ENCODE peak calls at places on chromosomes 16 and 17, in nine cellular contexts. M, K, P, L, D, C, R, Z and V are unnamed samples.

GRCh38 chr16:81469710-81470481 is 25.3 kb downstream of the CMIP start:
- DNase-seq in Z (no peak), L (no peak), D (no peak), C (no peak), M (no peak), P (peak), K (no peak), R (no peak), V (peak)

GRCh38 chr17:41456206-41456605 is 11.0 kb downstream of the KRT32 start:
- DNase-seq in R (no peak), D (no peak), M (no peak), K (no peak), Z (no peak), L (no peak), C (no peak), P (no peak), V (no peak)

GRCh38 chr16:47018223-47018891 is 44.9 kb upstream of the DNAJA2 start:
- DNase-seq in M (peak), P (peak), L (no peak), Z (no peak), K (no peak), D (no peak), C (no peak), R (no peak), V (peak)

GRCh38 chr17:38958756-38959155 is 8.4 kb downstream of the FBXO47 start:
- DNase-seq in R (no peak), Z (no peak), M (no peak), D (no peak), L (no peak), P (no peak), K (no peak), C (no peak), V (no peak)

GRCh38 chr17:5128905-5129535 is 13.2 kb downstream of the USP6 start:
- DNase-seq in L (no peak), Z (peak), R (no peak), M (no peak), D (no peak), P (no peak), K (no peak), C (no peak), V (no peak)

GRCh38 chr17:39270923-39271322 is 45.2 kb upstream of the STAC2 start:
- DNase-seq in P (peak), C (no peak), Z (no peak), M (no peak), D (no peak), R (no peak), L (no peak), K (no peak), V (no peak)

GRCh38 chr17:1643293-1643998 is 2.1 kb downstream of the SCARF1 start:
- DNase-seq in P (peak), M (peak), D (no peak), K (no peak), R (no peak), Z (no peak), C (no peak), L (no peak), V (peak)

GRCh38 chr16:19285431-19285830 is at the start of gene CLEC19A:
- DNase-seq in D (no peak), C (no peak), K (no peak), Z (no peak), R (no peak), L (no peak), P (no peak), M (no peak), V (no peak)

GRCh38 chr17:41660221-41660711 is 28.4 kb upstream of the EIF1 start:
- DNase-seq in D (no peak), C (no peak), K (no peak), M (no peak), R (no peak), L (no peak), P (no peak), Z (no peak), V (no peak)

GRCh38 chr16:85982563-85982939 is 83.6 kb downstream of the IRF8 start:
- DNase-seq in D (peak), L (no peak), P (peak), K (no peak), Z (no peak), M (no peak), R (peak), C (no peak), V (no peak)

GRCh38 chr16:80369559-80369958 is 171.2 kb upstream of the DYNLRB2 start:
- DNase-seq in C (no peak), L (peak), K (no peak), R (peak), P (peak), Z (peak), D (peak), M (peak), V (peak)

GRCh38 chr17:47004906-47005305 is 25.9 kb upstream of the RPRML start:
- DNase-seq in C (no peak), R (no peak), D (no peak), K (no peak), L (no peak), P (no peak), Z (no peak), M (no peak), V (no peak)
- H3K4me3 ChIP-seq in C (no peak), R (no peak), D (no peak), K (no peak), L (no peak), P (no peak), Z (no peak), M (no peak), V (no peak)

GRCh38 chr16:4461250-4462085 is 13.0 kb downstream of the NMRAL1 start:
- DNase-seq in D (no peak), P (peak), Z (no peak), M (no peak), K (no peak), C (no peak), L (no peak), R (no peak), V (no peak)

GRCh38 chr16:4468972-4469371 is 5.5 kb downstream of the NMRAL1 start:
- DNase-seq in C (no peak), R (no peak), Z (no peak), M (no peak), D (no peak), P (no peak), K (no peak), L (no peak), V (no peak)

GRCh38 chr16:4463522-4464163 is 10.8 kb downstream of the NMRAL1 start:
- DNase-seq in L (no peak), K (no peak), D (no peak), M (no peak), Z (no peak), R (no peak), P (no peak), C (no peak), V (no peak)

GRCh38 chr16:4467916-4468315 is 6.5 kb downstream of the NMRAL1 start:
- DNase-seq in M (no peak), C (no peak), Z (no peak), P (no peak), L (no peak), D (no peak), K (no peak), R (no peak), V (no peak)

GRCh38 chr16:4465977-4466779 is 8.2 kb downstream of the NMRAL1 start:
- DNase-seq in Z (no peak), L (no peak), P (no peak), D (no peak), K (no peak), R (no peak), C (no peak), M (no peak), V (peak)
- TF ChIP-seq POLR2A in Z (no peak), L (no peak), P (no peak), D (no peak), K (no peak), R (no peak), C (no peak), M (no peak), V (no peak)

DNA sequence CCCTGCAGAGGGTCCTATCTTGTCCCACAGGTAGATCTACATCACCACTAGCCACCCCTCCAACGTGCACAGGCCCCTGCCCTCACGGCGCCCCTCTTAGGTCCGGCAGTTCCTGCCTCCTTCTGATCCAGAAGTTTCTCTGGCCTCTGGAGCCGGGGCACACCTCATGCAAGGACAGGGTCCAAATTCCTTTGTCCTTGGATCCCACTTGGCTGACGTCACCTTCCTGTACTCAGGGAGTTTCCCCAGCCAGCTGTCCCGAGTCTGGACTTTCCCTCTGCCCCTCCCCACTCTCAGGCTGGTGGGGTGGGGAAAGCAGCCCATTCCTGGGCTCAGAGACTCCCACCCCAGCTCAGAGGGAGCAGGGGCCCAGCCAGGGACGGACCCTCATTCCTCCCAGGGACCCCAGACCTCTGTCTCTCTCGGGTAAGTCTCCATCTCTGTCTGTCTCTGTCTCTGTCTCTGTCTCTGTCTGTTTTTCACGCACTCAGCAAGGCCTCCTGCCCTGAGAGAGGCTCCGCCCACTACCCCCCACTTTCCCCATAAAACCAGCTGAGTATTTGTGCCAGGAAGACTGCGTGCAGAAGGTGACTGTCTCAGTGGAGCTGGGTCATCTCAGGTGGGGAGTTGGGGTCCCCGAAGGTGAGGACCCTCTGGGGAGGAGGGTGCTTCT is at the start of gene IL32:
- DNase-seq in P (no peak), R (peak), C (no peak), K (peak), M (peak), L (no peak), Z (no peak), D (peak), V (peak)
- H3K4me3 ChIP-seq in P (no peak), R (peak), C (no peak), K (peak), M (peak), L (no peak), Z (peak), D (no peak), V (peak)

DNA sequence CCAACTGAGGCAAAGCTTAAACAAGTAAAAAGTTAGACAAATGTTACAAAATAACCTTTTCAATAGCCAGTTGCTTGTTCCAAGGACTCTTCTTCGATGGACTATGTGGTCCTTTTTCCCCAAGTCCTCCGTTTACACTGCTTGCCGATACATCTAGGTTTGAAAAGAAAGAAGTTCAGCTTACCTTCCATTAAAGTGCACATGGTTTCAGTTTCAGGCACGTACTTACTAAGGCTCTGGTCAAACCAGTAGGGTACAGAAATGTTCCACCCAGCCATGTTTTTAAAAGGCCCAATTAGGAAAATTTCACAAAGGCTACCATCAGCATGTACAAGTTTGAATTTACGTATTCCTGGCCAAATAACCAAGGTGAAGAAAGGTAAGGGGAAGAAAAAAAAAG is 2.1 kb downstream of the SRSF2 start:
- DNase-seq in Z (no peak), R (no peak), D (no peak), L (no peak), P (peak), C (no peak), M (no peak), K (no peak), V (no peak)
- TF ChIP-seq POLR2A in Z (no peak), R (no peak), D (no peak), L (no peak), P (no peak), C (no peak), M (no peak), K (no peak), V (no peak)

GRCh38 chr17:68197091-68197996 is 50.5 kb upstream of the AMZ2 start:
- DNase-seq in K (no peak), R (no peak), M (peak), D (no peak), P (no peak), Z (no peak), L (no peak), C (no peak), V (no peak)

GRCh38 chr17:68196394-68197090 is 51.3 kb upstream of the AMZ2 start:
- DNase-seq in L (no peak), R (no peak), Z (no peak), K (no peak), M (no peak), C (no peak), D (no peak), P (no peak), V (no peak)

GRCh38 chr17:68198931-68199836 is 48.7 kb upstream of the AMZ2 start:
- DNase-seq in C (no peak), P (no peak), M (peak), D (no peak), K (no peak), Z (no peak), R (no peak), L (no peak), V (no peak)

GRCh38 chr17:68197997-68198930 is 49.6 kb upstream of the AMZ2 start:
- DNase-seq in R (no peak), P (no peak), D (no peak), M (peak), Z (no peak), L (no peak), K (no peak), C (no peak), V (peak)

DNA sequence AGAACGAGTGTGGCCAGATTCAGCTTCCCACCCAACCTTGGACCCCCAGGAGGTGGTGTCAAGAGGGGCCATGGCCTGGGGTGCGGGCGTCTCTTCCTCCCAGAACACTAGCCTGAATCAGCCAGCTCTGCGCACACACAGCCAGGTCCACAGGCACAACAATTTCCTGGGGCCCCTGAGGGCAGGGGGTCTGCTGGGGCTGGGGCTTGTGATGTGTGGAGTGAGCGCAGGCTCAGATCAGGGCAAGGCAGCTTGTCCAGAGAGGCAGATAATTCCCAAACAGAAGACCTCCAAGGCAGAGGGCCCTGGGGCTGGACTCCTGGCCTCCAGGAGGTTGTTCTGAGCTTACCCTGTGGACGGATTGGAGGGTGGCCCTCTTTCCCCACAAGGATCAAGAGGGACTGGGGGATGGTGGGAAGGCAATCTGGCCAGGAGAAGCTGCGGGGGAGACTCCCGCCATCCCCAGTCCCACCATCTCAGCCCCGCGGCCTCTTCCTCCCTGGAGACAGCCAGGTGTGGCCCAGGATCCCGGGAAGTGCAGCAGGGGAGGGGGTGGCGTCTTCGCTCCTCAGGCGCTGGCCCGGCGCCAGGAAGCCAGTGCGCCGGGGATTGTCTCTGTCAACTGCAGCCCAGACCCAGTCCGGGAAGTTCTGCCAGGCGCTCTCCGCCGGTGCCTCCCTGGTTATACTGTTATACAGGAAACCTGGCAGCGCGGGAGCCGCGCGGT is 52.0 kb upstream of the AMZ2 start:
- DNase-seq in D (no peak), P (no peak), R (no peak), C (no peak), M (no peak), L (no peak), K (no peak), Z (no peak), V (no peak)
- H3K4me3 ChIP-seq in D (no peak), P (no peak), R (no peak), C (peak), M (peak), L (peak), K (peak), Z (peak), V (peak)

GRCh38 chr16:48385272-48385953 is at the start of gene SIAH1:
- DNase-seq in R (peak), M (peak), L (peak), D (peak), P (peak), Z (no peak), K (peak), C (peak), V (peak)
- TF ChIP-seq POLR2A in R (peak), M (peak), L (peak), D (no peak), P (peak), Z (no peak), K (peak), C (peak), V (peak)

GRCh38 chr17:56679767-56680422 is 86.4 kb downstream of the NOG start:
- DNase-seq in R (no peak), K (no peak), P (no peak), Z (no peak), C (no peak), D (no peak), M (no peak), L (no peak), V (no peak)
- H3K4me3 ChIP-seq in R (no peak), K (no peak), P (no peak), Z (no peak), C (no peak), D (no peak), M (no peak), L (no peak), V (no peak)

GRCh38 chr17:8435245-8436168 is at the start of gene NDEL1:
- DNase-seq in K (peak), P (peak), Z (peak), L (peak), R (peak), M (peak), C (peak), D (peak), V (peak)
- TF ChIP-seq POLR2A in K (peak), P (peak), Z (peak), L (peak), R (peak), M (peak), C (peak), D (peak), V (peak)